ENCODE peak calls at places on chromosome 21, in seven cellular contexts. One of them, this sample, is unnamed.

GRCh38 chr21:14259669-14260458 is 43.9 kb downstream of the RBM11 start:
- DNase-seq in lower leg skin: no peak
- DNase-seq in body of pancreas: no peak
- DNase-seq in IMR-90: peak; percentile 56
- DNase-seq in tibial artery: no peak
- DNase-seq in epithelial cell of esophagus: peak; percentile 70
- DNase-seq in thoracic aorta: no peak
- DNase-seq in this sample: no peak

GRCh38 chr21:15227919-15228318 is 163.1 kb upstream of the NRIP1 start:
- DNase-seq in lower leg skin: no peak
- DNase-seq in body of pancreas: no peak
- DNase-seq in IMR-90: no peak
- DNase-seq in tibial artery: no peak
- DNase-seq in epithelial cell of esophagus: no peak
- DNase-seq in thoracic aorta: no peak
- DNase-seq in this sample: no peak

GRCh38 chr21:33441489-33442477 is 38.0 kb downstream of the TMEM50B start:
- DNase-seq in lower leg skin: peak; percentile 76
- DNase-seq in body of pancreas: peak; percentile 13
- DNase-seq in IMR-90: peak; percentile 94
- DNase-seq in tibial artery: peak; percentile 47
- DNase-seq in epithelial cell of esophagus: peak; percentile 97
- DNase-seq in thoracic aorta: no peak
- DNase-seq in this sample: no peak

GRCh38 chr21:36038701-36039497 is 21.4 kb downstream of the SETD4 start:
- DNase-seq in lower leg skin: peak; percentile 77
- DNase-seq in body of pancreas: no peak
- DNase-seq in IMR-90: no peak
- DNase-seq in tibial artery: no peak
- DNase-seq in epithelial cell of esophagus: no peak
- DNase-seq in thoracic aorta: no peak
- DNase-seq in this sample: no peak

GRCh38 chr21:34528131-34528561 is 16.1 kb upstream of the KCNE1 start:
- DNase-seq in lower leg skin: no peak
- DNase-seq in body of pancreas: no peak
- DNase-seq in IMR-90: peak; percentile 51
- DNase-seq in tibial artery: no peak
- DNase-seq in epithelial cell of esophagus: peak; percentile 53
- DNase-seq in thoracic aorta: no peak
- DNase-seq in this sample: no peak

GRCh38 chr21:33479679-33480480 is at the start of gene TMEM50B:
- DNase-seq in lower leg skin: peak; percentile 98
- DNase-seq in body of pancreas: peak; percentile 96
- DNase-seq in IMR-90: peak; percentile 95
- DNase-seq in tibial artery: peak; percentile 91
- DNase-seq in epithelial cell of esophagus: peak; percentile 99
- DNase-seq in thoracic aorta: peak; percentile 78
- DNase-seq in this sample: peak; percentile 97

GRCh38 chr21:36545776-36546511 is 66.0 kb upstream of the CLDN14 start:
- DNase-seq in lower leg skin: peak; percentile 58
- DNase-seq in body of pancreas: no peak
- DNase-seq in IMR-90: no peak
- DNase-seq in tibial artery: no peak
- DNase-seq in epithelial cell of esophagus: no peak
- DNase-seq in thoracic aorta: no peak
- DNase-seq in this sample: no peak

GRCh38 chr21:33558777-33559421 is 16.1 kb downstream of the SON start:
- DNase-seq in lower leg skin: no peak
- DNase-seq in body of pancreas: no peak
- DNase-seq in IMR-90: peak; percentile 70
- DNase-seq in tibial artery: no peak
- DNase-seq in epithelial cell of esophagus: no peak
- DNase-seq in thoracic aorta: no peak
- DNase-seq in this sample: no peak

GRCh38 chr21:43210454-43211084 is 41.8 kb downstream of the CRYAA start:
- DNase-seq in lower leg skin: no peak
- DNase-seq in body of pancreas: no peak
- DNase-seq in IMR-90: no peak
- DNase-seq in tibial artery: no peak
- DNase-seq in epithelial cell of esophagus: no peak
- DNase-seq in thoracic aorta: no peak
- DNase-seq in this sample: no peak

GRCh38 chr21:33286600-33287456 is 20.7 kb downstream of the IL10RB start:
- DNase-seq in lower leg skin: peak; percentile 81
- DNase-seq in body of pancreas: peak; percentile 67
- DNase-seq in IMR-90: peak; percentile 70
- DNase-seq in tibial artery: no peak
- DNase-seq in epithelial cell of esophagus: peak; percentile 50
- DNase-seq in thoracic aorta: no peak
- DNase-seq in this sample: no peak

GRCh38 chr21:36052860-36053766 is 7.2 kb downstream of the SETD4 start:
- DNase-seq in lower leg skin: no peak
- DNase-seq in body of pancreas: no peak
- DNase-seq in IMR-90: no peak
- DNase-seq in tibial artery: no peak
- DNase-seq in epithelial cell of esophagus: peak; percentile 70
- DNase-seq in thoracic aorta: no peak
- DNase-seq in this sample: no peak

GRCh38 chr21:37700641-37701202 is 215.5 kb downstream of the KCNJ6 start:
- DNase-seq in lower leg skin: no peak
- DNase-seq in body of pancreas: peak; percentile 67
- DNase-seq in IMR-90: peak; percentile 84
- DNase-seq in tibial artery: no peak
- DNase-seq in epithelial cell of esophagus: peak; percentile 82
- DNase-seq in thoracic aorta: no peak
- DNase-seq in this sample: no peak

GRCh38 chr21:15159382-15160020 is 94.7 kb upstream of the NRIP1 start:
- DNase-seq in lower leg skin: no peak
- DNase-seq in body of pancreas: no peak
- DNase-seq in IMR-90: no peak
- DNase-seq in tibial artery: no peak
- DNase-seq in epithelial cell of esophagus: peak; percentile 27
- DNase-seq in thoracic aorta: no peak
- DNase-seq in this sample: no peak

GRCh38 chr21:39675595-39675994 is 62.9 kb downstream of the B3GALT5 start:
- DNase-seq in lower leg skin: peak; percentile 64
- DNase-seq in body of pancreas: no peak
- DNase-seq in IMR-90: no peak
- DNase-seq in tibial artery: no peak
- DNase-seq in epithelial cell of esophagus: no peak
- DNase-seq in thoracic aorta: no peak
- DNase-seq in this sample: no peak

GRCh38 chr21:39332175-39332574 is 16.7 kb downstream of the HMGN1 start:
- DNase-seq in lower leg skin: no peak
- DNase-seq in body of pancreas: no peak
- DNase-seq in IMR-90: no peak
- DNase-seq in tibial artery: no peak
- DNase-seq in epithelial cell of esophagus: no peak
- DNase-seq in thoracic aorta: no peak
- DNase-seq in this sample: no peak

GRCh38 chr21:34935452-34935851 is 113.7 kb downstream of the RUNX1 start:
- DNase-seq in lower leg skin: no peak
- DNase-seq in body of pancreas: no peak
- DNase-seq in IMR-90: no peak
- DNase-seq in tibial artery: no peak
- DNase-seq in epithelial cell of esophagus: peak; percentile 70
- DNase-seq in thoracic aorta: no peak
- DNase-seq in this sample: no peak

GRCh38 chr21:35399706-35400105 is 350.6 kb upstream of the RUNX1 start:
- DNase-seq in lower leg skin: no peak
- DNase-seq in body of pancreas: no peak
- DNase-seq in IMR-90: no peak
- DNase-seq in tibial artery: no peak
- DNase-seq in epithelial cell of esophagus: no peak
- DNase-seq in thoracic aorta: no peak
- DNase-seq in this sample: no peak

GRCh38 chr21:39637971-39638628 is 25.4 kb downstream of the B3GALT5 start:
- DNase-seq in lower leg skin: no peak
- DNase-seq in body of pancreas: no peak
- DNase-seq in IMR-90: no peak
- DNase-seq in tibial artery: no peak
- DNase-seq in epithelial cell of esophagus: peak; percentile 14
- DNase-seq in thoracic aorta: no peak
- DNase-seq in this sample: no peak

GRCh38 chr21:38847556-38847955 is 41.8 kb downstream of the ETS2 start:
- DNase-seq in lower leg skin: no peak
- DNase-seq in body of pancreas: no peak
- DNase-seq in IMR-90: no peak
- DNase-seq in tibial artery: no peak
- DNase-seq in epithelial cell of esophagus: peak; percentile 54
- DNase-seq in thoracic aorta: no peak
- DNase-seq in this sample: no peak

GRCh38 chr21:42063206-42063577 is 7.9 kb upstream of the UMODL1 start:
- DNase-seq in lower leg skin: no peak
- DNase-seq in body of pancreas: peak; percentile 43
- DNase-seq in IMR-90: no peak
- DNase-seq in tibial artery: no peak
- DNase-seq in epithelial cell of esophagus: no peak
- DNase-seq in thoracic aorta: no peak
- DNase-seq in this sample: no peak
- H3K4me3 ChIP-seq in lower leg skin: no peak overlapping the region
- H3K4me3 ChIP-seq in body of pancreas: no peak overlapping the region
- H3K4me3 ChIP-seq in IMR-90: no peak overlapping the region
- H3K4me3 ChIP-seq in tibial artery: no peak overlapping the region
- H3K4me3 ChIP-seq in epithelial cell of esophagus: no peak overlapping the region
- H3K4me3 ChIP-seq in thoracic aorta: peak overlapping the region; percentile 5
- H3K4me3 ChIP-seq in this sample: no peak overlapping the region

DNA sequence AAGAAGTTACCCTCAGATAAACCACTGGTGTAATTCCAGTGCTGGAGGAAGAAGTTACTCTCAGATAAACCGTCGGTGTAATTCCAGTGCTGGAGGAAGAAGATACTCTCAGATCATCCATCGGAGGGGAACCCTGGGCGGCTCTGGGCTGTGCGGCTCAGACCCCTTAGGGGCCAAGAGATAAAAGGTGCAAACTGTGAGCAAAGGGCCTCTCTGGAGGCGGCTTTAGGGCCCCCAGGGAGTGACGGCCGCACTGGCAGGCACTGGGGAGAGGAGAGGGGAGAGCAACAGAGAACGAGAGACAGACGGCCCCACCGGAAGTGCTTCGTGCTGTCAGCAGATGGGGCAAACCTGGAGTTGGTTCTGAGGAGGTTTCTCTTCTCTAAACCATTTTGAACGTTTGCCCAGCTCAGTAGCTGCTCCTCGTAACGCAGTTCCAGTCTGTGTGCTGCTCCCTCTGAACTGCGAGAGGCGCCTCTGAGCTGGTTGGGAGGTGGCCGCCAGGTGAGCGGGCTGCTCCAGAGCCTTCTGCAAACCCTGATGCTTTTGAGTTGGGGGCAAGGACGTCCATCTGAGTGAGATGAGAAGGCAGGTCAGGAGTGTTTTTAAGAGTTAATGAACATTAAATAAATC is 62.6 kb upstream of the COL6A1 start:
- DNase-seq in lower leg skin: no peak
- DNase-seq in body of pancreas: no peak
- DNase-seq in IMR-90: no peak
- DNase-seq in tibial artery: no peak
- DNase-seq in epithelial cell of esophagus: no peak
- DNase-seq in thoracic aorta: no peak
- DNase-seq in this sample: no peak
- TF ChIP-seq CTCF in lower leg skin: no peak
- TF ChIP-seq CTCF in body of pancreas: no peak
- TF ChIP-seq CTCF in IMR-90: no peak
- TF ChIP-seq CTCF in tibial artery: no peak
- TF ChIP-seq CTCF in epithelial cell of esophagus: no peak
- TF ChIP-seq CTCF in thoracic aorta: no peak
- TF ChIP-seq CTCF in this sample: no peak

DNA sequence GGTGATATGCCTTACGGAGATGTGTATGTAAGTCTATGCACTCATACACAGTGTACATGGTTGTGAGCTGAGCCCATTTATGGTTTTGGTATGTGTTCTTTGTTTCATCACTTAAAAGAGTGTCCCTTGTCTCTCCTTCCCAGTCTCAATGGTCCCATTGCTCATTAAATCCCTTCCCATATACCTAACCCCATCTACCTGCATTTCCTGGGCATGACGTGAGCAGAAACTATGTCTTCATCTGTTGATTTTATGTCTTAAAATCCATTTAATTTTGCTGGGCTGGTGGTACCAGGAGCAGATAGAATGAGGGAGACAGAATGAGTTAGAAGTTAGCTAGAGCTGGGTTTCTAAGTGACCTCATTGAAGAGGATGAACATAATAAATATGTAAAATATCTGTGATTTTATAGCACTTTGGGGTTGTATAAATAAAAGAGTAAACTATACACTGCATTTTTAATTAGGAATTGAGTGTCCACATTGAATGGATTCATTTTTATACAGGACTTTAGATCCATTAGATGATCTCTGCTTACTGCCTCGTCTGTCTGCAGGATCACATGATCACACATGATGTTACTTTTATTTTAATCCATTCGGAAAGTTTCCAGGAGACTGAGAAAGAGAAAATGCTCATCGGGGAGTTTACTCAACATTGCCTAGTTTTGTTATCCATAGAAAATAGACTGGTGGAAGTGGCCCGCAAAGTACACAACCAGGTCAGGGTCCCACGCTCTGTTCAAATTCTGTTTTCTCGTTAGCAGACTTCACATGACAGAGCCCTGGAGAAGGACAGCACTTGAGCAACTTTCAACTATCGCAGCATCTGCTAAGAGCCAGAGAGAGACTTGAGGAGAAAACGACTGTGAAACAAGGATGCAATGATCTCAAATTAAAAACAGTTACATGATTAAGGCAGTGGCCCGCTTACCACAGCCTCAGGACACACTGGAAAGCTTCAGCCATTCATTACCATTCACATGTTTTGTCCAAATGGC is 44.5 kb downstream of the ADAMTS1 start:
- DNase-seq in lower leg skin: no peak
- DNase-seq in body of pancreas: no peak
- DNase-seq in IMR-90: peak; percentile 42
- DNase-seq in tibial artery: peak; percentile 47
- DNase-seq in epithelial cell of esophagus: no peak
- DNase-seq in thoracic aorta: no peak
- DNase-seq in this sample: no peak
- H3K4me3 ChIP-seq in lower leg skin: no peak overlapping the region
- H3K4me3 ChIP-seq in body of pancreas: no peak overlapping the region
- H3K4me3 ChIP-seq in IMR-90: no peak overlapping the region
- H3K4me3 ChIP-seq in tibial artery: peak overlapping the region; percentile 14
- H3K4me3 ChIP-seq in epithelial cell of esophagus: no peak overlapping the region
- H3K4me3 ChIP-seq in thoracic aorta: peak overlapping the region; percentile 6
- H3K4me3 ChIP-seq in this sample: no peak overlapping the region

GRCh38 chr21:44443291-44443890 is 11.9 kb upstream of the LRRC3 start:
- DNase-seq in lower leg skin: peak; percentile 70
- DNase-seq in body of pancreas: peak; percentile 1
- DNase-seq in IMR-90: no peak
- DNase-seq in tibial artery: no peak
- DNase-seq in epithelial cell of esophagus: no peak
- DNase-seq in thoracic aorta: no peak
- DNase-seq in this sample: no peak

GRCh38 chr21:44443891-44444285 is 11.4 kb upstream of the LRRC3 start:
- DNase-seq in lower leg skin: peak; percentile 77
- DNase-seq in body of pancreas: no peak
- DNase-seq in IMR-90: no peak
- DNase-seq in tibial artery: no peak
- DNase-seq in epithelial cell of esophagus: no peak
- DNase-seq in thoracic aorta: no peak
- DNase-seq in this sample: no peak

GRCh38 chr21:44442266-44443125 is 12.8 kb upstream of the LRRC3 start:
- DNase-seq in lower leg skin: peak; percentile 74
- DNase-seq in body of pancreas: peak; percentile 3
- DNase-seq in IMR-90: no peak
- DNase-seq in tibial artery: no peak
- DNase-seq in epithelial cell of esophagus: no peak
- DNase-seq in thoracic aorta: no peak
- DNase-seq in this sample: no peak

GRCh38 chr21:44445413-44445812 is 9.9 kb upstream of the LRRC3 start:
- DNase-seq in lower leg skin: peak; percentile 56
- DNase-seq in body of pancreas: no peak
- DNase-seq in IMR-90: no peak
- DNase-seq in tibial artery: no peak
- DNase-seq in epithelial cell of esophagus: no peak
- DNase-seq in thoracic aorta: no peak
- DNase-seq in this sample: peak; percentile 5

GRCh38 chr21:44444286-44444931 is 10.9 kb upstream of the LRRC3 start:
- DNase-seq in lower leg skin: no peak
- DNase-seq in body of pancreas: no peak
- DNase-seq in IMR-90: no peak
- DNase-seq in tibial artery: no peak
- DNase-seq in epithelial cell of esophagus: no peak
- DNase-seq in thoracic aorta: no peak
- DNase-seq in this sample: no peak
- TF ChIP-seq CTCF in lower leg skin: no peak
- TF ChIP-seq CTCF in body of pancreas: no peak
- TF ChIP-seq CTCF in IMR-90: no peak
- TF ChIP-seq CTCF in tibial artery: no peak
- TF ChIP-seq CTCF in epithelial cell of esophagus: no peak
- TF ChIP-seq CTCF in thoracic aorta: no peak
- TF ChIP-seq CTCF in this sample: no peak